ENCODE peak calls at places on chromosomes 11 and 22, in five cellular contexts. P is NCI-H1092; B is H9; Z is activated CD4-positive, alpha-beta memory T cell treated with anti-CD3 and anti-CD28 coated beads, Interleukin-2, amount 10 ng/mL, durations not matched to agents 7 days and 5 days; E is NCI-H1417. J is an unnamed sample.

GRCh38 chr11:7871056-7871455 is 60.0 kb downstream of the OR10A6 start:
- DNase-seq in P (no peak), Z (no peak), B (no peak), E (no peak), J (no peak)

GRCh38 chr11:65013130-65013691 is 749 bp upstream of the ARL2 start:
- DNase-seq in Z (peak), P (no peak), E (no peak), B (no peak), J (peak)

GRCh38 chr11:89168396-89168795 is 9.3 kb upstream of the TYR start:
- DNase-seq in E (no peak), B (no peak), P (no peak), Z (no peak), J (no peak)

GRCh38 chr11:117424781-117425180 is 97.1 kb downstream of the CEP164 start:
- DNase-seq in P (peak), E (no peak), Z (no peak), B (no peak), J (no peak)

GRCh38 chr11:65796726-65797601 is 10.1 kb downstream of the OVOL1 start:
- DNase-seq in Z (no peak), P (no peak), B (no peak), E (no peak), J (no peak)

GRCh38 chr11:82811369-82811768 is 77.7 kb upstream of the FAM181B start:
- DNase-seq in P (no peak), Z (no peak), E (no peak), B (no peak), J (no peak)

GRCh38 chr22:30863161-30863833 is 105.3 kb downstream of the MORC2 start:
- DNase-seq in E (no peak), Z (no peak), P (no peak), B (peak), J (no peak)

GRCh38 chr11:92048415-92048814 is 176.2 kb upstream of the FAT3 start:
- DNase-seq in Z (no peak), E (peak), B (no peak), P (no peak), J (no peak)

GRCh38 chr11:59967677-59968394 is 4.0 kb downstream of the OOSP4A start:
- DNase-seq in B (no peak), P (no peak), Z (no peak), E (no peak), J (no peak)

GRCh38 chr22:24330636-24331035 is 60.0 kb downstream of the SPECC1L start:
- DNase-seq in P (no peak), E (peak), B (no peak), Z (no peak), J (no peak)

GRCh38 chr11:93080146-93080759 is 110.8 kb downstream of the MTNR1B start:
- DNase-seq in E (peak), Z (no peak), P (no peak), B (no peak), J (no peak)

GRCh38 chr22:21865041-21865440 is 2.4 kb downstream of the MAPK1 start:
- DNase-seq in E (no peak), B (no peak), Z (no peak), P (no peak), J (peak)

GRCh38 chr22:41003041-41003440 is 51.9 kb downstream of the RBX1 start:
- DNase-seq in E (no peak), Z (no peak), B (no peak), P (no peak), J (no peak)

GRCh38 chr22:27962268-27963191 is 43.5 kb upstream of the PITPNB start:
- DNase-seq in E (peak), B (no peak), P (no peak), Z (no peak), J (no peak)

GRCh38 chr11:2912498-2912897 is 16.7 kb downstream of the PHLDA2 start:
- DNase-seq in Z (no peak), P (no peak), E (no peak), B (peak), J (peak)

GRCh38 chr22:45504703-45505341 is 2.1 kb downstream of the FBLN1 start:
- DNase-seq in E (peak), B (no peak), P (no peak), Z (no peak), J (no peak)

GRCh38 chr22:26643368-26644100 is 13.9 kb upstream of the MIAT start:
- DNase-seq in P (no peak), B (no peak), E (no peak), Z (peak), J (no peak)

GRCh38 chr11:1092145-1092670 is 17.5 kb downstream of the MUC2 start:
- DNase-seq in Z (no peak), E (no peak), B (no peak), P (no peak), J (no peak)

GRCh38 chr11:105611837-105612480 is 2.1 kb downstream of the GRIA4 start:
- DNase-seq in P (no peak), Z (no peak), E (peak), B (no peak), J (no peak)

GRCh38 chr11:44028816-44029506 is 18.8 kb upstream of the ACCSL start:
- DNase-seq in Z (no peak), B (no peak), E (no peak), P (no peak), J (no peak)

GRCh38 chr11:64146036-64146943 is 19.6 kb downstream of the MACROD1 start:
- DNase-seq in B (peak), Z (peak), P (no peak), E (peak), J (no peak)

GRCh38 chr22:27526851-27527250 is 274.7 kb downstream of the MN1 start:
- DNase-seq in Z (no peak), P (no peak), B (no peak), E (no peak), J (no peak)

GRCh38 chr11:118623291-118623655 is 15.9 kb downstream of the PHLDB1 start:
- DNase-seq in E (peak), P (peak), B (no peak), Z (no peak), J (no peak)

GRCh38 chr11:73597956-73598718 is at the start of gene FAM168A:
- DNase-seq in E (peak), B (peak), P (peak), Z (peak), J (peak)

GRCh38 chr11:65646921-65647701 is 9.2 kb downstream of the SIPA1 start:
- DNase-seq in P (no peak), E (no peak), Z (no peak), B (peak), J (no peak)

GRCh38 chr11:12330491-12331231 is 46.7 kb upstream of the PARVA start:
- DNase-seq in B (peak), P (peak), Z (no peak), E (peak), J (no peak)

GRCh38 chr11:116244425-116244824 is 528.4 kb downstream of the BUD13 start:
- DNase-seq in Z (no peak), B (no peak), P (no peak), E (no peak), J (no peak)

GRCh38 chr11:45098929-45099328 is 47.5 kb upstream of the PRDM11 start:
- DNase-seq in Z (peak), B (no peak), E (peak), P (no peak), J (no peak)

J was measured in AG04449.